ENCODE peak calls at places on chromosomes 7 and 10, in four cellular contexts. M is brain microvascular endothelial cell, X is OCI-LY7, V is upper lobe of right lung. W is an unnamed sample.

GRCh38 chr10:111297351-111297848 is 220.6 kb downstream of the ADRA2A start:
- DNase-seq in M (peak; percentile 63), X (no peak), V (no peak), W (peak; percentile 5)

GRCh38 chr10:110822708-110823291 is 48.9 kb upstream of the PDCD4 start:
- DNase-seq in M (no peak), X (no peak), V (no peak), W (no peak)

GRCh38 chr10:99975106-99975829 is 34.5 kb downstream of the DNMBP start:
- DNase-seq in M (no peak), X (peak; percentile 29), V (no peak), W (no peak)

GRCh38 chr10:119755446-119755845 is 29.6 kb downstream of the INPP5F start:
- DNase-seq in M (peak; percentile 41), X (no peak), V (no peak), W (peak; percentile 36)

GRCh38 chr10:92075829-92076228 is 152.3 kb downstream of the BTAF1 start:
- DNase-seq in M (no peak), X (no peak), V (no peak), W (no peak)

GRCh38 chr10:5297466-5297865 is 67.3 kb upstream of the UCN3 start:
- DNase-seq in M (no peak), X (no peak), V (peak; percentile 76), W (no peak)

GRCh38 chr7:95684037-95684436 is 87.7 kb upstream of the PDK4 start:
- DNase-seq in M (peak; percentile 31), X (no peak), V (no peak), W (peak; percentile 47)

GRCh38 chr10:35172574-35172973 is 45.9 kb downstream of the CREM start:
- DNase-seq in M (peak; percentile 60), X (no peak), V (no peak), W (peak; percentile 87)

GRCh38 chr7:135717686-135718085 is 10.3 kb downstream of the SLC13A4 start:
- DNase-seq in M (no peak), X (no peak), V (no peak), W (no peak)

GRCh38 chr7:105707967-105708580 is 126.8 kb upstream of the EFCAB10 start:
- DNase-seq in M (no peak), X (no peak), V (no peak), W (no peak)

GRCh38 chr7:101162551-101163280 is 2.7 kb downstream of the VGF start:
- DNase-seq in M (no peak), X (peak; percentile 28), V (peak; percentile 74), W (peak; percentile 34)

GRCh38 chr7:36391436-36392198 is 2.0 kb downstream of the ANLN start:
- DNase-seq in M (no peak), X (peak; percentile 40), V (no peak), W (peak; percentile 37)

GRCh38 chr10:110151467-110151866 is 55.9 kb upstream of the MXI1 start:
- DNase-seq in M (no peak), X (no peak), V (peak; percentile 71), W (no peak)

GRCh38 chr7:152969839-152970238 is 210.3 kb downstream of the ACTR3B start:
- DNase-seq in M (no peak), X (no peak), V (no peak), W (no peak)

GRCh38 chr10:48598243-48598935 is 6.5 kb downstream of the ARHGAP22 start:
- DNase-seq in M (no peak), X (no peak), V (no peak), W (no peak)

GRCh38 chr7:116802784-116803183 is 59.6 kb upstream of the CAPZA2 start:
- DNase-seq in M (peak; percentile 68), X (peak; percentile 39), V (no peak), W (peak; percentile 75)

GRCh38 chr7:118572604-118573003 is 348.1 kb downstream of the ANKRD7 start:
- DNase-seq in M (no peak), X (no peak), V (no peak), W (no peak)

GRCh38 chr7:126881315-126881714 is 371.4 kb downstream of the GRM8 start:
- DNase-seq in M (no peak), X (no peak), V (no peak), W (no peak)

GRCh38 chr10:48242160-48242904 is 32.2 kb downstream of the FRMPD2 start:
- DNase-seq in M (no peak), X (no peak), V (no peak), W (no peak)

GRCh38 chr7:25496394-25497103 is 268.3 kb upstream of the NPVF start:
- DNase-seq in M (no peak), X (peak; percentile 14), V (no peak), W (no peak)

GRCh38 chr7:3897430-3898385 is 596.7 kb downstream of the SDK1 start:
- DNase-seq in M (peak; percentile 54), X (peak; percentile 53), V (no peak), W (peak; percentile 66)

GRCh38 chr7:84841809-84842208 is 345.0 kb downstream of the SEMA3D start:
- DNase-seq in M (no peak), X (no peak), V (no peak), W (peak; percentile 2)

GRCh38 chr10:33347227-33347626 is 12.8 kb upstream of the NRP1 start:
- DNase-seq in M (no peak), X (no peak), V (no peak), W (peak; percentile 55)

GRCh38 chr7:136086712-136087111 is 109.6 kb upstream of the MTPN start:
- DNase-seq in M (peak; percentile 69), X (peak; percentile 44), V (no peak), W (peak; percentile 93)

GRCh38 chr7:148535227-148535626 is 55.3 kb upstream of the C7orf33 start:
- DNase-seq in M (no peak), X (peak; percentile 11), V (no peak), W (no peak)

GRCh38 chr7:54778696-54779285 is 19.8 kb upstream of the SEC61G start:
- DNase-seq in M (no peak), X (no peak), V (no peak), W (peak; percentile 9)

GRCh38 chr7:104327963-104328307 is 468 bp upstream of the LHFPL3 start:
- DNase-seq in M (no peak), X (no peak), V (no peak), W (no peak)

GRCh38 chr10:58477122-58477521 is 35.5 kb upstream of the BICC1 start:
- DNase-seq in M (peak; percentile 34), X (no peak), V (no peak), W (peak; percentile 91)

GRCh38 chr7:149622444-149623210 is 125.0 kb upstream of the ZNF746 start:
- DNase-seq in M (no peak), X (no peak), V (no peak), W (no peak)
- H3K4me3 ChIP-seq in M (no peak overlapping the region), X (peak overlapping the region; percentile 100), V (peak overlapping the region; percentile 90), W (peak overlapping the region; percentile 90)

GRCh38 chr10:86953747-86954680 is 3.4 kb downstream of the MMRN2 start:
- DNase-seq in M (peak; percentile 44), X (no peak), V (no peak), W (peak; percentile 53)
- H3K4me3 ChIP-seq in M (no peak overlapping the region), X (no peak overlapping the region), V (peak overlapping the region; percentile 42), W (no peak overlapping the region)

DNA sequence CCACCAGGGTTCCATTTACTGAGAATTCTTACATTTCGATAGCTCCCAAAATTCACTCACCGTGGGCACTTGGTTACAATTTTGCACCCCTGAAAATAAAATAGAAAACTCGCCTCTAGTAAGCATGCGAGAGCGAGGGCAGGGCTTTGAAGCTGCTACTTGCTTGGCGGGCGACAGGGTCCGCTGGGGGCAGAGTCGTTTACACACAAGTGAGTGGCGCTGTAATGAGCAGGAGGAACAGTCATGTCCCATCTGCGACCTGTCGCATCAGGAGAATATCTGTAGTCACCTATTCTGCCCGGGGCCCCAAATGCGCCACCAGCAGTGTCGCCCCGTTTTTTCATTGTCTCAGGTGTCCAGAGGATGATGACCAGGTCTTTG is 1.2 kb upstream of the MEOX2 start:
- DNase-seq in M (no peak), X (no peak), V (no peak), W (no peak)
- H3K4me3 ChIP-seq in M (peak overlapping the region; percentile 51), X (no peak overlapping the region), V (peak overlapping the region; percentile 54), W (peak overlapping the region; percentile 50)

GRCh38 chr10:23191764-23192395 is at the start of gene PTF1A:
- DNase-seq in M (no peak), X (no peak), V (no peak), W (no peak)

GRCh38 chr10:23190872-23191763 is 994 bp upstream of the PTF1A start:
- DNase-seq in M (no peak), X (no peak), V (no peak), W (no peak)

GRCh38 chr10:23192741-23193434 is 776 bp downstream of the PTF1A start:
- DNase-seq in M (no peak), X (no peak), V (no peak), W (no peak)

GRCh38 chr10:23193435-23194074 is 1.4 kb downstream of the PTF1A start:
- DNase-seq in M (no peak), X (no peak), V (no peak), W (no peak)

GRCh38 chr10:23192396-23192740 is 256 bp downstream of the PTF1A start:
- DNase-seq in M (no peak), X (no peak), V (no peak), W (no peak)
- H3K4me3 ChIP-seq in M (no peak overlapping the region), X (no peak overlapping the region), V (no peak overlapping the region), W (no peak overlapping the region)

GRCh38 chr7:5430612-5430947 is 6.9 kb upstream of the TNRC18 start:
- DNase-seq in M (no peak), X (no peak), V (no peak), W (no peak)

GRCh38 chr7:5431485-5432118 is 8.0 kb upstream of the TNRC18 start:
- DNase-seq in M (no peak), X (no peak), V (no peak), W (no peak)

GRCh38 chr7:5428470-5429252 is 5.0 kb upstream of the TNRC18 start:
- DNase-seq in M (peak; percentile 85), X (no peak), V (peak; percentile 79), W (peak; percentile 90)

GRCh38 chr7:5429857-5430611 is 6.4 kb upstream of the TNRC18 start:
- DNase-seq in M (no peak), X (no peak), V (no peak), W (no peak)

GRCh38 chr7:5429253-5429856 is 5.7 kb upstream of the TNRC18 start:
- DNase-seq in M (no peak), X (no peak), V (peak; percentile 82), W (peak; percentile 87)
- H3K4me3 ChIP-seq in M (peak overlapping the region; percentile 85), X (no peak overlapping the region), V (peak overlapping the region; percentile 83), W (peak overlapping the region; percentile 92)

DNA sequence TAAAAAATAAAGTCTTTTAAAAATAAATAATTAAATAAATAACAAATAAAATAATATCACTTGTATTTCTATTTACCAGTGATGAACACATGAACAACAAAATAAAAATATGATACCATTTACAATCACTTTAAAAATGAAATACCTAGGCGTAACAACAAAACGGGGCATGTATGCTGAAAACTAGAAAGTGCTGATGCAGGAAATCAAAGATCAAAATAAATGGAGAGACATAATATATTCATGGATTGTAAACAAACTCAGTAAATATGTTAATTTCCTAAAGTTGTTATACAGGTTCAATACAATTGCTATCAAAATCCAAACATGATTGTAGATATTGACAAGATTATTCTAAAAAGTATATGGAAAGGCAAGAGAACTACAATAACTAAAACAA is 19.2 kb upstream of the SFTPA2 start:
- DNase-seq in M (no peak), X (no peak), V (no peak), W (no peak)
- H3K4me3 ChIP-seq in M (no peak overlapping the region), X (no peak overlapping the region), V (no peak overlapping the region), W (no peak overlapping the region)